ENCODE peak calls at places on chromosomes 12 and 14, in seven cellular contexts. R is transverse colon, F is A549, P is pancreas, M is breast epithelium, C is PC-9, V is uterus. E is an unnamed sample.

GRCh38 chr12:68498736-68499135 is 112.0 kb upstream of the RAP1B start:
- DNase-seq in R (no peak), F (no peak), P (no peak), M (no peak), C (no peak), V (no peak), E (no peak)

GRCh38 chr14:104851896-104852663 is 13.0 kb upstream of the CEP170B start:
- DNase-seq in R (no peak), F (no peak), P (no peak), M (peak; percentile 27), C (no peak), V (no peak), E (no peak)

GRCh38 chr14:74946659-74947281 is 8.6 kb downstream of the PGF start:
- DNase-seq in R (no peak), F (no peak), P (no peak), M (no peak), C (no peak), V (no peak), E (no peak)

GRCh38 chr12:117151195-117152031 is 38.9 kb downstream of the FBXO21 start:
- DNase-seq in R (no peak), F (peak; percentile 75), P (peak; percentile 52), M (no peak), C (no peak), V (peak; percentile 47), E (no peak)

GRCh38 chr12:89708793-89709156 is at the start of gene ATP2B1:
- DNase-seq in R (peak; percentile 92), F (peak; percentile 60), P (peak; percentile 92), M (peak; percentile 81), C (peak; percentile 90), V (peak; percentile 86), E (no peak)

GRCh38 chr14:22829661-22830328 is at the start of gene MRPL52:
- DNase-seq in R (peak; percentile 93), F (peak; percentile 88), P (peak; percentile 89), M (peak; percentile 87), C (peak; percentile 60), V (peak; percentile 90), E (no peak)

GRCh38 chr12:113747048-113747447 is 219.1 kb downstream of the RBM19 start:
- DNase-seq in R (no peak), F (no peak), P (no peak), M (no peak), C (no peak), V (no peak), E (no peak)

GRCh38 chr12:38838211-38838850 is 67.1 kb downstream of the CPNE8 start:
- DNase-seq in R (peak; percentile 43), F (no peak), P (no peak), M (no peak), C (no peak), V (no peak), E (no peak)

GRCh38 chr12:12016284-12017100 is 54.2 kb upstream of the BCL2L14 start:
- DNase-seq in R (no peak), F (no peak), P (no peak), M (no peak), C (no peak), V (no peak), E (no peak)

GRCh38 chr14:98890556-98891340 is 381.2 kb downstream of the BCL11B start:
- DNase-seq in R (no peak), F (no peak), P (no peak), M (no peak), C (no peak), V (no peak), E (no peak)

GRCh38 chr14:86541969-86542368 is 1012.0 kb downstream of the FLRT2 start:
- DNase-seq in R (no peak), F (no peak), P (no peak), M (no peak), C (no peak), V (no peak), E (no peak)

GRCh38 chr12:77686760-77687159 is 143.9 kb upstream of the NAV3 start:
- DNase-seq in R (no peak), F (no peak), P (no peak), M (no peak), C (no peak), V (no peak), E (no peak)
- TF ChIP-seq CTCF in R (no peak), F (no peak), P (no peak), M (no peak), C (no peak), V (no peak), E (peak; percentile 19)

GRCh38 chr12:47017901-47018479 is 61.4 kb upstream of the PCED1B start:
- DNase-seq in R (no peak), F (peak; percentile 22), P (no peak), M (no peak), C (peak; percentile 32), V (no peak), E (no peak)

GRCh38 chr12:47012552-47012951 is 66.9 kb upstream of the PCED1B start:
- DNase-seq in R (no peak), F (no peak), P (no peak), M (no peak), C (no peak), V (no peak), E (no peak)

GRCh38 chr12:47015381-47015780 is 64.0 kb upstream of the PCED1B start:
- DNase-seq in R (no peak), F (no peak), P (no peak), M (no peak), C (no peak), V (no peak), E (no peak)

GRCh38 chr12:47017041-47017713 is 62.2 kb upstream of the PCED1B start:
- DNase-seq in R (no peak), F (no peak), P (no peak), M (no peak), C (no peak), V (no peak), E (no peak)

GRCh38 chr12:47014474-47014873 is 64.9 kb upstream of the PCED1B start:
- DNase-seq in R (no peak), F (no peak), P (no peak), M (no peak), C (no peak), V (no peak), E (no peak)
- H3K4me3 ChIP-seq in R (no peak overlapping the region), F (no peak overlapping the region), P (no peak overlapping the region), M (no peak overlapping the region), C (no peak overlapping the region), V (no peak overlapping the region), E (no peak overlapping the region)

DNA sequence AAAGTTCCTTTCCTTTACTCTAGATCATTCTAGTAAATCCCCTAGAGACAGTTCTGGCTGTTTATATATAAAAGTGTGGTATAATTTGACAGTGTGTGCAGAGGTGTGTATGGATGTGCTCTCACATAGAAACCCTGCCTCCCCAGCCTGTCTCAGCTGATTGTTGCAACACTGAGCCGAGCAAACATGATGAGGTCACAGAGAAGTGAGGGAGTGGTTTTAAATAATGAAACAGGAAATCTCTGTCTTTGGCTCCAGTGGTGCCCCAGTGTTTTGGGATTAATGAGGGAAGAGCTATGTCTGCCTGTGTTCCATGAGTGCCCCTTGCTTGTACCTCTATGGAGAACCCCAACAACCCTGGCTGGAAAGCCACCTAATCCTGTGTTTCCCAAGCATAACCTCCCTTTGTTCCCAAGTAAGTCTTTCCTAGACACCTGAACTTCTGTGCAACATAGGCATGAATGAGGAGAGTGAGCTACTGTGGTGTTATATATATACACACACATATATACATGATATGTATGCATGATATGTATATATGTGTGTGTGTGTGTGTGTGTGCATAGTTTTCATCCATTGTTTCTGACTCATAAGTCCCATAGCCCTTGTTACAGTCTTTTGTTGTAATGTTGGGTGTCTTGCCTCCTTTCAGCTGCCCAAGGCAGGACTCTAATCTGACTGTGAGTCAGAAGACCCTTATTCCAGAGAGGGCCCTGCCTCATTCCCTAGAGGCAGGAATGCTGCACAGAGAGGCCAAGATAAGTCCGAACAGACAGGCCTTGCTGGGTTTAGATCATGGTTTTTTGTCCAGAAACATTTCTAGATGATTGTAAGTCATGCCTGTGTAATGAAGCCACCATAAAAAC is 18.0 kb downstream of the TRAF3 start:
- DNase-seq in R (peak; percentile 70), F (peak; percentile 86), P (no peak), M (no peak), C (peak; percentile 69), V (peak; percentile 29), E (no peak)
- TF ChIP-seq CTCF in R (no peak), F (no peak), P (no peak), M (no peak), C (no peak), V (no peak), E (peak; percentile 20)

GRCh38 chr12:78712834-78713455 is 151.6 kb upstream of the SYT1 start:
- DNase-seq in R (no peak), F (no peak), P (no peak), M (no peak), C (no peak), V (no peak), E (no peak)
- H3K4me3 ChIP-seq in R (no peak overlapping the region), F (no peak overlapping the region), P (no peak overlapping the region), M (no peak overlapping the region), C (no peak overlapping the region), V (no peak overlapping the region), E (no peak overlapping the region)

GRCh38 chr12:53061404-53062010 is 11.6 kb downstream of the TNS2 start:
- DNase-seq in R (peak; percentile 78), F (peak; percentile 55), P (peak; percentile 94), M (peak; percentile 91), C (peak; percentile 81), V (peak; percentile 32), E (no peak)
- TF ChIP-seq CTCF in R (peak; percentile 34), F (peak; percentile 44), P (peak; percentile 12), M (peak; percentile 12), C (peak; percentile 70), V (no peak), E (peak; percentile 28)

DNA sequence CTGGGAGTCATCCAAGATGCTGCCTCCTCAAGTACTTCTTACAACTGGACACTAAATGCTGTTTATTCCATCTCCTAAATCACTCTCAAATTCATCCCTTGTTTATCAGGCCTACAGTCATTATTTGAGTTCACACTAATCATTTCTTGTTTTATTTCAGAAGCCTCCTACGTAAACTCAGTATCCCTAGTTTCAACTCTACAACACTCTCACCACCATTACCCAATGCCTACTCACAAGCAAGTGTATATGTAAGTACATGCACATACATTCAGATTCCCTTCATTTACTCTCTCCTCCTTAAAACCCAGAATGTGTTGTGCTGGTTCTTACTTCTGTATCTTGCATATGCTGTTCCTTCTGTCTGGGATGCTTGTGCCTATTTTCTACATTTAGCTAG is 43.0 kb downstream of the DDHD1 start:
- DNase-seq in R (no peak), F (no peak), P (no peak), M (no peak), C (no peak), V (no peak), E (no peak)
- H3K4me3 ChIP-seq in R (no peak overlapping the region), F (no peak overlapping the region), P (no peak overlapping the region), M (no peak overlapping the region), C (no peak overlapping the region), V (no peak overlapping the region), E (no peak overlapping the region)

DNA sequence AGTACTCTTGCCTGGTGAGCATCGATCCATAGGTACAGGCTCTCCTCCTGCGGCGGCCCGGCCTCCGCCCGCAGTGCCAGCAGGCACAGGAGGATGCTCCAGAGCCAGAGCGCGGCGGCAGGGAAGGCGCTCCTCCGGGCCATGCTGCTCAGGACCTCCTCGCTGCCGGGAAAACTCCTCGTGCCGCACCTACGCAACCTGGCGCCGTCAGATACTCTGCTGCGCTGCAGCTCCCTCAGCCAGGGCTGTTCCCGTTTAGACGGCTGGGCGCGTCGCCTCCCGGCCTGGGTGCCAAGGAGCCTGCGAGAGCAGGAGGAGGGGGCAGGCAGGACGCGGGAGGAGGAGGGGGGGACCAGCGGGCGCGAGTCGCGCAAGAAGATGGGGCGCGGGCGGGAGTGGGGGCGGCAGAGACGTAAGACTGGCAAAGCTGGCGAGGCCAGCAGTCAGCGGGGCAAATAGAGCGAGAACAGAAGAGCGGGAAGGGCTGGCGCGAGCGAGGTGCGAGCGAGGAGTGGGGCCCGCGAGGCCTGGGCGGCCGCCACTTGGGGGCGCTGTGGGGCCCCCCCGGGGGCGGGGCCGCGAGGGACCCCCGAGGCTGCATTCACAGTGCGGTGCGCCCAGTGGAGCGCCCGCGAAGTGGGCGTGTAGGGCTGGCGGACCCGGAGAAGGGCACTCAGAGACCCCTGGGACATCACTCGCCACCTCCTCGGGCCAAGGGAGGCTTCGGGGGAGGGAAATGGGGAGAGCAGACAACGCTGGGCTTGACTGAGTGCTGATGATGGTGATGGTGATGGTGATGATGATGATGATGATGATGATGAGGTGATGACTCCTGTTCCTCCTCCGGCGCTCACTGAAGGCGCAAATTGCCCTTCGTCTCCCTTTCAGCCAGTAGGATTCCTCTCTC is at the start of gene WIF1:
- DNase-seq in R (peak; percentile 19), F (no peak), P (peak; percentile 46), M (no peak), C (peak; percentile 23), V (no peak), E (no peak)
- TF ChIP-seq CTCF in R (no peak), F (peak; percentile 43), P (peak; percentile 17), M (no peak), C (no peak), V (no peak), E (peak; percentile 4)

E was measured in kidney epithelial cell.